ENCODE peak calls at places on chromosome 1, in five cellular contexts. Y is tibial artery, Q is epithelial cell of esophagus, K is brain microvascular endothelial cell, O is left ventricle myocardium inferior. X is an unnamed sample.

GRCh38 chr1:187262731-187263130 is 434.0 kb downstream of the PLA2G4A start:
- DNase-seq in Y (no peak), Q (peak), K (no peak), O (no peak), X (no peak)

GRCh38 chr1:47984175-47984789 is 12.9 kb downstream of the TRABD2B start:
- DNase-seq in Y (no peak), Q (no peak), K (no peak), O (peak), X (no peak)

GRCh38 chr1:17664322-17664721 is 90.8 kb upstream of the ACTL8 start:
- DNase-seq in Y (no peak), Q (no peak), K (no peak), O (no peak), X (no peak)

GRCh38 chr1:66137235-66137634 is 344.5 kb downstream of the PDE4B start:
- DNase-seq in Y (no peak), Q (no peak), K (no peak), O (no peak), X (no peak)

GRCh38 chr1:88800382-88801051 is 90.8 kb downstream of the GTF2B start:
- DNase-seq in Y (no peak), Q (peak), K (peak), O (no peak), X (no peak)

GRCh38 chr1:41856361-41857285 is 62.1 kb downstream of the HIVEP3 start:
- DNase-seq in Y (peak), Q (no peak), K (no peak), O (no peak), X (no peak)

GRCh38 chr1:209208648-209209047 is 374.9 kb upstream of the CAMK1G start:
- DNase-seq in Y (no peak), Q (peak), K (no peak), O (no peak), X (no peak)

GRCh38 chr1:222250376-222250775 is 297.5 kb downstream of the HHIPL2 start:
- DNase-seq in Y (no peak), Q (no peak), K (no peak), O (no peak), X (no peak)

GRCh38 chr1:59568158-59568935 is 246.4 kb upstream of the HOOK1 start:
- DNase-seq in Y (no peak), Q (peak), K (peak), O (no peak), X (no peak)

GRCh38 chr1:81304187-81304586 is 496.5 kb upstream of the ADGRL2 start:
- DNase-seq in Y (no peak), Q (peak), K (peak), O (no peak), X (no peak)

GRCh38 chr1:58249729-58250586 is 296.6 kb downstream of the OMA1 start:
- DNase-seq in Y (no peak), Q (peak), K (peak), O (peak), X (no peak)

GRCh38 chr1:36400825-36401601 is 3.3 kb upstream of the LSM10 start:
- DNase-seq in Y (peak), Q (no peak), K (peak), O (peak), X (no peak)

GRCh38 chr1:205772607-205773032 is 2.7 kb downstream of the RAB29 start:
- DNase-seq in Y (no peak), Q (no peak), K (no peak), O (no peak), X (no peak)

GRCh38 chr1:205777994-205778393 is 2.7 kb upstream of the RAB29 start:
- DNase-seq in Y (no peak), Q (no peak), K (no peak), O (no peak), X (no peak)

GRCh38 chr1:205775717-205776056 is 405 bp upstream of the RAB29 start:
- DNase-seq in Y (no peak), Q (peak), K (peak), O (no peak), X (no peak)

GRCh38 chr1:205774277-205775014 is 836 bp downstream of the RAB29 start:
- DNase-seq in Y (no peak), Q (peak), K (no peak), O (no peak), X (peak)

GRCh38 chr1:205775015-205775716 is at the start of gene RAB29:
- DNase-seq in Y (peak), Q (peak), K (peak), O (peak), X (peak)
- TF ChIP-seq CTCF in Y (no peak), Q (no peak), K (no peak), O (no peak), X (no peak)

DNA sequence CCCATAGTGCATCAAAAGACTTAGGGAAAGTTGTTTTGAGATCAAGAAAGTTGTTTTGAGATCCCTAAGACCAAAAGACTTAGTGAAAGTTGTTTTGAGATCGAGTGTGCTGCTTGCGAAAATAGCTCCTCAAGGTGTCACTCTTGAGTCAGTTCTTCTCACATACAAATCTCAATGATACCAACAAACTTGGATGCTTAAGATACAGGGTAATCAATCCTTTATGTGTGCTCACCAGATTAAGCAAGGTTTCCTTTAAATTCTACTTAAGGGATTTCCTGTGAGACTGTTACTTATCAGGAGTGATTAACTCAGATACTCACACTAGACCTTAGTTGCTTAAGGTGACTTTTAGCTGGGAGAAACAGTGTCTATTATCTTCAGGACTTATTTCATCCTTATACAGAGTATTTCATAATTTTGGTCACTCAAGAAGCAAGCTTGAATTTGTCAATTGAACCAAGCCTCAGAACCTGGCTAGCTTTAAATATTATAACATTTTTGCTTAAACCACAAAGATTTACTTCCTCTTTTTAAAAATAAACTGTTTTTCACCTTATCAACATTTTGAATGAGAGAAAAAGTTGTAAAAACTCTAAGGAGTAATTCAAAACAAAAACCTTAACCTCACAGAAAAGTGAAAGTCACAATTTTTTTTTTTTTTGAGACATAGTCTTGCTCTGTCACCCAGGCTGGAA is 8.0 kb upstream of the RLF start:
- DNase-seq in Y (no peak), Q (peak), K (peak), O (no peak), X (no peak)
- TF ChIP-seq CTCF in Y (peak), Q (peak), K (peak), O (peak), X (peak)

GRCh38 chr1:219544163-219544846 is 68.6 kb downstream of the ZC3H11B start:
- DNase-seq in Y (no peak), Q (no peak), K (no peak), O (no peak), X (no peak)
- TF ChIP-seq CTCF in Y (no peak), Q (no peak), K (no peak), O (peak), X (no peak)

GRCh38 chr1:201795066-201795465 is 33.9 kb upstream of the IPO9 start:
- DNase-seq in Y (no peak), Q (no peak), K (peak), O (no peak), X (no peak)
- TF ChIP-seq CTCF in Y (peak), Q (peak), K (peak), O (peak), X (no peak)